ENCODE peak calls at places on chromosomes 11 and 22, in four cellular contexts. One of them, this sample, is unnamed.
A peak's percentile ranks its signal among the peaks of the same experiment; 100 is the strongest.

GRCh38 chr11:108216988-108217387 is 5.5 kb downstream of the NPAT start:
- DNase-seq in endothelial cell of umbilical vein: no peak
- DNase-seq in AG09309: no peak
- DNase-seq in GM12865: no peak
- DNase-seq in this sample: no peak

GRCh38 chr22:45709866-45710265 is 38.2 kb downstream of the ATXN10 start:
- DNase-seq in endothelial cell of umbilical vein: no peak
- DNase-seq in AG09309: no peak
- DNase-seq in GM12865: no peak
- DNase-seq in this sample: no peak

GRCh38 chr11:47917643-47918369 is 62.6 kb upstream of the PTPRJ start:
- DNase-seq in endothelial cell of umbilical vein: peak; percentile 82
- DNase-seq in AG09309: no peak
- DNase-seq in GM12865: peak; percentile 69
- DNase-seq in this sample: peak; percentile 99

GRCh38 chr11:64298966-64299846 is 952 bp upstream of the CATSPERZ start:
- DNase-seq in endothelial cell of umbilical vein: peak; percentile 21
- DNase-seq in AG09309: no peak
- DNase-seq in GM12865: no peak
- DNase-seq in this sample: no peak

GRCh38 chr11:9688716-9689511 is 25.0 kb downstream of the SWAP70 start:
- DNase-seq in endothelial cell of umbilical vein: peak; percentile 96
- DNase-seq in AG09309: peak; percentile 41
- DNase-seq in GM12865: peak; percentile 89
- DNase-seq in this sample: peak; percentile 35

GRCh38 chr11:108498816-108499408 is 728 bp upstream of the POGLUT3 start:
- DNase-seq in endothelial cell of umbilical vein: no peak
- DNase-seq in AG09309: no peak
- DNase-seq in GM12865: no peak
- DNase-seq in this sample: no peak

GRCh38 chr22:40193429-40194421 is 16.0 kb downstream of the TNRC6B start:
- DNase-seq in endothelial cell of umbilical vein: peak; percentile 41
- DNase-seq in AG09309: no peak
- DNase-seq in GM12865: no peak
- DNase-seq in this sample: no peak

GRCh38 chr22:21868651-21869050 is 1.2 kb upstream of the MAPK1 start:
- DNase-seq in endothelial cell of umbilical vein: no peak
- DNase-seq in AG09309: no peak
- DNase-seq in GM12865: no peak
- DNase-seq in this sample: no peak

GRCh38 chr11:123577081-123577598 is 77.3 kb downstream of the SCN3B start:
- DNase-seq in endothelial cell of umbilical vein: peak; percentile 52
- DNase-seq in AG09309: no peak
- DNase-seq in GM12865: peak; percentile 68
- DNase-seq in this sample: no peak

GRCh38 chr11:14342906-14343305 is 16.1 kb downstream of the RRAS2 start:
- DNase-seq in endothelial cell of umbilical vein: no peak
- DNase-seq in AG09309: no peak
- DNase-seq in GM12865: peak; percentile 56
- DNase-seq in this sample: no peak

GRCh38 chr11:8612522-8612921 is 18.5 kb upstream of the STK33 start:
- DNase-seq in endothelial cell of umbilical vein: no peak
- DNase-seq in AG09309: no peak
- DNase-seq in GM12865: no peak
- DNase-seq in this sample: no peak

GRCh38 chr11:14418801-14419417 is 59.9 kb upstream of the RRAS2 start:
- DNase-seq in endothelial cell of umbilical vein: peak; percentile 36
- DNase-seq in AG09309: no peak
- DNase-seq in GM12865: peak; percentile 17
- DNase-seq in this sample: no peak

GRCh38 chr11:494761-495536 is 12.1 kb downstream of the RNH1 start:
- DNase-seq in endothelial cell of umbilical vein: no peak
- DNase-seq in AG09309: no peak
- DNase-seq in GM12865: no peak
- DNase-seq in this sample: no peak

GRCh38 chr11:121534131-121535093 is 81.6 kb upstream of the SORL1-AS1 start:
- DNase-seq in endothelial cell of umbilical vein: no peak
- DNase-seq in AG09309: no peak
- DNase-seq in GM12865: no peak
- DNase-seq in this sample: peak; percentile 10

GRCh38 chr11:13868710-13869403 is 93.7 kb upstream of the SPON1 start:
- DNase-seq in endothelial cell of umbilical vein: no peak
- DNase-seq in AG09309: no peak
- DNase-seq in GM12865: no peak
- DNase-seq in this sample: no peak

GRCh38 chr11:104164028-104164520 is at the start of gene PDGFD:
- DNase-seq in endothelial cell of umbilical vein: peak; percentile 89
- DNase-seq in AG09309: no peak
- DNase-seq in GM12865: peak; percentile 88
- DNase-seq in this sample: peak; percentile 41

GRCh38 chr22:49639956-49640355 is 187.7 kb downstream of the BRD1 start:
- DNase-seq in endothelial cell of umbilical vein: no peak
- DNase-seq in AG09309: no peak
- DNase-seq in GM12865: no peak
- DNase-seq in this sample: no peak

GRCh38 chr11:444397-445144 is 2.8 kb upstream of the ANO9 start:
- DNase-seq in endothelial cell of umbilical vein: no peak
- DNase-seq in AG09309: no peak
- DNase-seq in GM12865: no peak
- DNase-seq in this sample: no peak

GRCh38 chr22:17980638-17981051 is 43.7 kb downstream of the MICAL3 start:
- DNase-seq in endothelial cell of umbilical vein: peak; percentile 58
- DNase-seq in AG09309: no peak
- DNase-seq in GM12865: peak; percentile 58
- DNase-seq in this sample: no peak

GRCh38 chr11:59901306-59901705 is 22.7 kb downstream of the OOSP3 start:
- DNase-seq in endothelial cell of umbilical vein: peak; percentile 98
- DNase-seq in AG09309: no peak
- DNase-seq in GM12865: no peak
- DNase-seq in this sample: no peak

GRCh38 chr11:78277314-78277994 is 88.7 kb downstream of the USP35 start:
- DNase-seq in endothelial cell of umbilical vein: peak; percentile 69
- DNase-seq in AG09309: no peak
- DNase-seq in GM12865: no peak
- DNase-seq in this sample: no peak

GRCh38 chr11:130585545-130585944 is 137.1 kb downstream of the ADAMTS15 start:
- DNase-seq in endothelial cell of umbilical vein: no peak
- DNase-seq in AG09309: no peak
- DNase-seq in GM12865: no peak
- DNase-seq in this sample: no peak

GRCh38 chr11:27228232-27228631 is 134.8 kb downstream of the CCDC34 start:
- DNase-seq in endothelial cell of umbilical vein: no peak
- DNase-seq in AG09309: no peak
- DNase-seq in GM12865: no peak
- DNase-seq in this sample: no peak

GRCh38 chr11:34300571-34301295 is 57.1 kb downstream of the ABTB2 start:
- DNase-seq in endothelial cell of umbilical vein: no peak
- DNase-seq in AG09309: no peak
- DNase-seq in GM12865: no peak
- DNase-seq in this sample: no peak

GRCh38 chr11:33941637-33942160 is 49.8 kb upstream of the LMO2 start:
- DNase-seq in endothelial cell of umbilical vein: peak; percentile 87
- DNase-seq in AG09309: no peak
- DNase-seq in GM12865: peak; percentile 32
- DNase-seq in this sample: no peak

GRCh38 chr11:130612291-130612802 is 163.9 kb downstream of the ADAMTS15 start:
- DNase-seq in endothelial cell of umbilical vein: no peak
- DNase-seq in AG09309: no peak
- DNase-seq in GM12865: no peak
- DNase-seq in this sample: no peak

GRCh38 chr22:31635638-31636306 is 26.2 kb downstream of the PISD start:
- DNase-seq in endothelial cell of umbilical vein: no peak
- DNase-seq in AG09309: no peak
- DNase-seq in GM12865: peak; percentile 1
- DNase-seq in this sample: no peak

GRCh38 chr22:31637938-31638618 is 23.9 kb downstream of the PISD start:
- DNase-seq in endothelial cell of umbilical vein: peak; percentile 25
- DNase-seq in AG09309: no peak
- DNase-seq in GM12865: peak; percentile 87
- DNase-seq in this sample: no peak

GRCh38 chr22:31639640-31640039 is 22.4 kb downstream of the PISD start:
- DNase-seq in endothelial cell of umbilical vein: no peak
- DNase-seq in AG09309: no peak
- DNase-seq in GM12865: peak; percentile 61
- DNase-seq in this sample: no peak

GRCh38 chr22:31637375-31637937 is 24.6 kb downstream of the PISD start:
- DNase-seq in endothelial cell of umbilical vein: no peak
- DNase-seq in AG09309: no peak
- DNase-seq in GM12865: peak; percentile 91
- DNase-seq in this sample: no peak
- TF ChIP-seq CTCF in endothelial cell of umbilical vein: no peak
- TF ChIP-seq CTCF in AG09309: no peak
- TF ChIP-seq CTCF in GM12865: peak; percentile 36
- TF ChIP-seq CTCF in this sample: no peak

DNA sequence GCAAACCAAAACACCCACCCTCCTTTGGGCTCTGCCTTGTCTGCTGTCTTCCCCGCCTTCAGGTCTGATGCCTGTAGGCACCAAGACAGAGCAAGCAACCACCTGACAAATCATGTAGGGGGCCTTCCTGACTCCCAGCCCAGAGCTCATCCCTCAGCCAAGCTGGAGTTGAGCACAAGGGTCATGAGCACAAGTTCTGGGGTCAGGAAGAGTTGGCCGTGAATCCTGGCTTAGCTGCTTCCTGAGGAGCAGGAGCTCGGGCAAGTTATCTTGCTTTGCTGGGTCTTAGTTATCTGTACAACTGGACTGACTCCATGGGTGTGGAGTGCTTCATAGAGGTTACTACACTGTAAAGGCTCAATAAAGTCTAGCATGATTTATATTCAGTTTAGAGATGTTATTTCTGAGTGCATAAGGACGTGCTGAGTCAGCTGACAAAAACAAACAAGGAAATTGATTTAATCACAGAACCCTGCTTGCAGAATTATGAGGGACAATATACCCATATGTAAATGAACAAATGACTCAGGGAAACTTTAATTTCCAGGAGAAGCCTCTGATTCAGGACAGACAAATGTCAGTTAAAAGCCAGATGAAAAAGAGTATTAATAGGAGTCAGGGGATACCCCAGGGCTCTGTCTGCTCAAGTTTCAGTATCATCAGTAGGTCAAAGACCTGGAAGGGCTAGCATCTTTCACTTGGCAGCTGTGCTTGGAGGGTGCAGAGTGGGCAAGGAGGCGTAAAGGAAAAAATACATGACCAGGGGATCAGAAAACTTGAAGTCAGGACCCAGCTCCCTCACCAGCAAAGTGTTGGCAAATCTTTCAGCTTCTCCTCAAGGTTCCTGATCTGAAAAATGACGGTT is 15.1 kb upstream of the APOA1 start:
- DNase-seq in endothelial cell of umbilical vein: peak; percentile 63
- DNase-seq in AG09309: peak; percentile 69
- DNase-seq in GM12865: peak; percentile 47
- DNase-seq in this sample: no peak
- TF ChIP-seq CTCF in endothelial cell of umbilical vein: no peak
- TF ChIP-seq CTCF in AG09309: no peak
- TF ChIP-seq CTCF in GM12865: no peak
- TF ChIP-seq CTCF in this sample: no peak

GRCh38 chr22:38073150-38074130 is 10.5 kb downstream of the SLC16A8 start:
- DNase-seq in endothelial cell of umbilical vein: no peak
- DNase-seq in AG09309: no peak
- DNase-seq in GM12865: no peak
- DNase-seq in this sample: no peak

GRCh38 chr22:38069372-38070249 is 12.4 kb downstream of the PICK1 start:
- DNase-seq in endothelial cell of umbilical vein: peak; percentile 25
- DNase-seq in AG09309: peak; percentile 89
- DNase-seq in GM12865: no peak
- DNase-seq in this sample: peak; percentile 61

GRCh38 chr22:38072322-38073149 is 11.4 kb downstream of the SLC16A8 start:
- DNase-seq in endothelial cell of umbilical vein: no peak
- DNase-seq in AG09309: no peak
- DNase-seq in GM12865: no peak
- DNase-seq in this sample: no peak

GRCh38 chr22:38070250-38070921 is 13.2 kb downstream of the PICK1 start:
- DNase-seq in endothelial cell of umbilical vein: no peak
- DNase-seq in AG09309: no peak
- DNase-seq in GM12865: no peak
- DNase-seq in this sample: no peak

DNA sequence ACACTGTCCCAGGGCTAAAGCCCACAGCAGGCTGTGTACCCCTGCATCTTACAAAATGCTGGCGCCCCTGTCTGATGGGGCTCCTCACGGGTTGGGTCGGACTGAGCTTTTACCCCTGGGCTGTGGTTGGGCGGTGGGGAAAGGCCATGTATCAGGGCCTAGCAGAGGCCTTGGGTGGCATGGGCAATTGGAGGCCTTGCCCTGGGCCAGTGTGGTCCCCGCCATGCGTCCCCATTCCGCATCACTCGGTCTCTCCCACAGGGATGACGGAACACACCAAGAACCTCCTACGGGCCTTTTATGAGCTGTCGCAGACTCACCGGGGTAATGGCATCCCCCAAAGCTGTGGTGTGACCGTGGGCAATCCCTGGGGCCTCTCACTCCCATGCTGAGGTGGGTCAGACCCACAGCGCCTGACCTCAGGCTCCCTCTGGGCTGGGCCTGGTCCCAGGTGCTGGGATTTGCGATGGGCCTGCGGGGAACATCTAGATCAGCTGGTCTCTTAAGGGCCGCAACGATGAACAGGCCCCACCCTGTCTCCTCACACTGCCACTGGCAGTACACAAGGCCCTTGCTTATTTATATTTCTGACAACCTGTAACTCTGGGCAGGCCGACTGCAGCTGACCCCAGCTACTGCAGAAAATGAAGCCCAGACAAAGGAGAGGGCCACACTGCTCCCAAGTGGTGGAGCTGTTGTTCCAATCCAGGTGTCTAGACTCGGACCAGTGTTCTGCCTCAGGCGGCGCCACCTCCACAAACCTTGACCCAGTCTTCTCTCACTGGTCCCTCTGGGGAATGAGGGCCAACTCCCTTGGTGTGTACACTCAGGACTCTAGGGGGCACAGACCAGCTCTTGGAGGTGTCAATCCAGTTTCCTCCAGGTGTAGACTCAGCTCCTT is 12.3 kb downstream of the SLC16A8 start:
- DNase-seq in endothelial cell of umbilical vein: no peak
- DNase-seq in AG09309: no peak
- DNase-seq in GM12865: no peak
- DNase-seq in this sample: no peak
- TF ChIP-seq CTCF in endothelial cell of umbilical vein: no peak
- TF ChIP-seq CTCF in AG09309: no peak
- TF ChIP-seq CTCF in GM12865: no peak
- TF ChIP-seq CTCF in this sample: no peak

GRCh38 chr11:45803981-45804805 is 756 bp upstream of the SLC35C1 start:
- DNase-seq in endothelial cell of umbilical vein: peak; percentile 42
- DNase-seq in AG09309: no peak
- DNase-seq in GM12865: peak; percentile 56
- DNase-seq in this sample: no peak
- TF ChIP-seq CTCF in endothelial cell of umbilical vein: no peak
- TF ChIP-seq CTCF in AG09309: no peak
- TF ChIP-seq CTCF in GM12865: no peak
- TF ChIP-seq CTCF in this sample: no peak

GRCh38 chr22:28630185-28630580 is 49.5 kb downstream of the TTC28 start:
- DNase-seq in endothelial cell of umbilical vein: no peak
- DNase-seq in AG09309: no peak
- DNase-seq in GM12865: no peak
- DNase-seq in this sample: no peak
- TF ChIP-seq CTCF in endothelial cell of umbilical vein: no peak
- TF ChIP-seq CTCF in AG09309: no peak
- TF ChIP-seq CTCF in GM12865: no peak
- TF ChIP-seq CTCF in this sample: no peak

This sample was measured in AG09319.